ENCODE peak calls at places on chromosomes 16 and 17, in eight cellular contexts. One of them, this sample, is unnamed.

GRCh38 chr16:50821586-50821985 is 79.7 kb downstream of the CYLD start:
- DNase-seq in CD4-positive, alpha-beta T cell: no peak
- DNase-seq in coronary artery: no peak
- DNase-seq in endothelial cell of umbilical vein: no peak
- DNase-seq in B cell: no peak
- DNase-seq in brain microvascular endothelial cell: no peak
- DNase-seq in fibroblast of the aortic adventitia: no peak
- DNase-seq in bronchial epithelial cell: peak; percentile 37
- DNase-seq in this sample: peak; percentile 48

GRCh38 chr17:63946440-63947363 is 14.6 kb upstream of the CD79B start:
- DNase-seq in CD4-positive, alpha-beta T cell: peak; percentile 35
- DNase-seq in coronary artery: no peak
- DNase-seq in endothelial cell of umbilical vein: peak; percentile 23
- DNase-seq in B cell: peak; percentile 84
- DNase-seq in brain microvascular endothelial cell: peak; percentile 4
- DNase-seq in fibroblast of the aortic adventitia: peak; percentile 30
- DNase-seq in bronchial epithelial cell: peak; percentile 6
- DNase-seq in this sample: no peak

GRCh38 chr17:45234641-45235040 is 13.0 kb downstream of the FMNL1 start:
- DNase-seq in CD4-positive, alpha-beta T cell: peak; percentile 51
- DNase-seq in coronary artery: no peak
- DNase-seq in endothelial cell of umbilical vein: no peak
- DNase-seq in B cell: peak; percentile 69
- DNase-seq in brain microvascular endothelial cell: no peak
- DNase-seq in fibroblast of the aortic adventitia: no peak
- DNase-seq in bronchial epithelial cell: no peak
- DNase-seq in this sample: no peak

GRCh38 chr17:78057113-78057740 is 71.3 kb downstream of the TMC6 start:
- DNase-seq in CD4-positive, alpha-beta T cell: no peak
- DNase-seq in coronary artery: no peak
- DNase-seq in endothelial cell of umbilical vein: no peak
- DNase-seq in B cell: no peak
- DNase-seq in brain microvascular endothelial cell: no peak
- DNase-seq in fibroblast of the aortic adventitia: no peak
- DNase-seq in bronchial epithelial cell: no peak
- DNase-seq in this sample: peak; percentile 42

GRCh38 chr16:24045641-24046040 is 209.9 kb downstream of the PRKCB start:
- DNase-seq in CD4-positive, alpha-beta T cell: no peak
- DNase-seq in coronary artery: no peak
- DNase-seq in endothelial cell of umbilical vein: no peak
- DNase-seq in B cell: no peak
- DNase-seq in brain microvascular endothelial cell: no peak
- DNase-seq in fibroblast of the aortic adventitia: no peak
- DNase-seq in bronchial epithelial cell: no peak
- DNase-seq in this sample: no peak

GRCh38 chr16:842061-842476 is 41.5 kb upstream of the GNG13 start:
- DNase-seq in CD4-positive, alpha-beta T cell: no peak
- DNase-seq in coronary artery: no peak
- DNase-seq in endothelial cell of umbilical vein: peak; percentile 2
- DNase-seq in B cell: no peak
- DNase-seq in brain microvascular endothelial cell: peak; percentile 35
- DNase-seq in fibroblast of the aortic adventitia: no peak
- DNase-seq in bronchial epithelial cell: no peak
- DNase-seq in this sample: no peak

GRCh38 chr16:24580665-24581064 is 41.3 kb downstream of the RBBP6 start:
- DNase-seq in CD4-positive, alpha-beta T cell: no peak
- DNase-seq in coronary artery: no peak
- DNase-seq in endothelial cell of umbilical vein: peak; percentile 55
- DNase-seq in B cell: no peak
- DNase-seq in brain microvascular endothelial cell: no peak
- DNase-seq in fibroblast of the aortic adventitia: peak; percentile 69
- DNase-seq in bronchial epithelial cell: peak; percentile 21
- DNase-seq in this sample: no peak

GRCh38 chr17:57782051-57782490 is 37.0 kb upstream of the CCDC182 start:
- DNase-seq in CD4-positive, alpha-beta T cell: no peak
- DNase-seq in coronary artery: no peak
- DNase-seq in endothelial cell of umbilical vein: peak; percentile 18
- DNase-seq in B cell: no peak
- DNase-seq in brain microvascular endothelial cell: no peak
- DNase-seq in fibroblast of the aortic adventitia: no peak
- DNase-seq in bronchial epithelial cell: no peak
- DNase-seq in this sample: no peak

GRCh38 chr17:6365187-6365943 is 69.6 kb downstream of the AIPL1 start:
- DNase-seq in CD4-positive, alpha-beta T cell: no peak
- DNase-seq in coronary artery: no peak
- DNase-seq in endothelial cell of umbilical vein: no peak
- DNase-seq in B cell: no peak
- DNase-seq in brain microvascular endothelial cell: no peak
- DNase-seq in fibroblast of the aortic adventitia: peak; percentile 5
- DNase-seq in bronchial epithelial cell: peak; percentile 90
- DNase-seq in this sample: peak; percentile 23

GRCh38 chr16:20624882-20625807 is 49.0 kb upstream of the ACSM2B start:
- DNase-seq in CD4-positive, alpha-beta T cell: no peak
- DNase-seq in coronary artery: no peak
- DNase-seq in endothelial cell of umbilical vein: no peak
- DNase-seq in B cell: no peak
- DNase-seq in brain microvascular endothelial cell: no peak
- DNase-seq in fibroblast of the aortic adventitia: no peak
- DNase-seq in bronchial epithelial cell: no peak
- DNase-seq in this sample: peak; percentile 77

GRCh38 chr17:59743842-59744241 is 36.4 kb downstream of the VMP1 start:
- DNase-seq in CD4-positive, alpha-beta T cell: no peak
- DNase-seq in coronary artery: no peak
- DNase-seq in endothelial cell of umbilical vein: no peak
- DNase-seq in B cell: no peak
- DNase-seq in brain microvascular endothelial cell: no peak
- DNase-seq in fibroblast of the aortic adventitia: no peak
- DNase-seq in bronchial epithelial cell: no peak
- DNase-seq in this sample: no peak

GRCh38 chr17:41486809-41487530 is 2.7 kb downstream of the KRT36 start:
- DNase-seq in CD4-positive, alpha-beta T cell: peak; percentile 5
- DNase-seq in coronary artery: no peak
- DNase-seq in endothelial cell of umbilical vein: peak; percentile 28
- DNase-seq in B cell: no peak
- DNase-seq in brain microvascular endothelial cell: no peak
- DNase-seq in fibroblast of the aortic adventitia: no peak
- DNase-seq in bronchial epithelial cell: no peak
- DNase-seq in this sample: no peak
- TF ChIP-seq CTCF in CD4-positive, alpha-beta T cell: no peak
- TF ChIP-seq CTCF in coronary artery: no peak
- TF ChIP-seq CTCF in endothelial cell of umbilical vein: peak; percentile 80
- TF ChIP-seq CTCF in B cell: peak; percentile 31
- TF ChIP-seq CTCF in brain microvascular endothelial cell: peak; percentile 66
- TF ChIP-seq CTCF in fibroblast of the aortic adventitia: peak; percentile 35
- TF ChIP-seq CTCF in bronchial epithelial cell: peak; percentile 42
- TF ChIP-seq CTCF in this sample: peak; percentile 31

GRCh38 chr17:67532326-67532871 is 155.3 kb downstream of the PITPNC1 start:
- DNase-seq in CD4-positive, alpha-beta T cell: no peak
- DNase-seq in coronary artery: peak; percentile 50
- DNase-seq in endothelial cell of umbilical vein: no peak
- DNase-seq in B cell: no peak
- DNase-seq in brain microvascular endothelial cell: no peak
- DNase-seq in fibroblast of the aortic adventitia: no peak
- DNase-seq in bronchial epithelial cell: no peak
- DNase-seq in this sample: no peak

GRCh38 chr17:67531291-67531690 is 154.2 kb downstream of the PITPNC1 start:
- DNase-seq in CD4-positive, alpha-beta T cell: no peak
- DNase-seq in coronary artery: peak; percentile 64
- DNase-seq in endothelial cell of umbilical vein: no peak
- DNase-seq in B cell: no peak
- DNase-seq in brain microvascular endothelial cell: no peak
- DNase-seq in fibroblast of the aortic adventitia: no peak
- DNase-seq in bronchial epithelial cell: no peak
- DNase-seq in this sample: no peak

GRCh38 chr17:67534941-67535340 is 157.9 kb downstream of the PITPNC1 start:
- DNase-seq in CD4-positive, alpha-beta T cell: no peak
- DNase-seq in coronary artery: no peak
- DNase-seq in endothelial cell of umbilical vein: peak; percentile 8
- DNase-seq in B cell: no peak
- DNase-seq in brain microvascular endothelial cell: no peak
- DNase-seq in fibroblast of the aortic adventitia: no peak
- DNase-seq in bronchial epithelial cell: no peak
- DNase-seq in this sample: no peak
- TF ChIP-seq CTCF in CD4-positive, alpha-beta T cell: no peak
- TF ChIP-seq CTCF in coronary artery: no peak
- TF ChIP-seq CTCF in endothelial cell of umbilical vein: no peak
- TF ChIP-seq CTCF in B cell: no peak
- TF ChIP-seq CTCF in brain microvascular endothelial cell: no peak
- TF ChIP-seq CTCF in fibroblast of the aortic adventitia: no peak
- TF ChIP-seq CTCF in bronchial epithelial cell: no peak
- TF ChIP-seq CTCF in this sample: no peak

GRCh38 chr16:22007509-22008214 is at the start of gene MOSMO:
- DNase-seq in CD4-positive, alpha-beta T cell: peak; percentile 64
- DNase-seq in coronary artery: no peak
- DNase-seq in endothelial cell of umbilical vein: peak; percentile 72
- DNase-seq in B cell: peak; percentile 47
- DNase-seq in brain microvascular endothelial cell: peak; percentile 35
- DNase-seq in fibroblast of the aortic adventitia: peak; percentile 49
- DNase-seq in bronchial epithelial cell: peak; percentile 64
- DNase-seq in this sample: peak; percentile 88
- TF ChIP-seq CTCF in CD4-positive, alpha-beta T cell: no peak
- TF ChIP-seq CTCF in coronary artery: no peak
- TF ChIP-seq CTCF in endothelial cell of umbilical vein: peak; percentile 9
- TF ChIP-seq CTCF in B cell: no peak
- TF ChIP-seq CTCF in brain microvascular endothelial cell: no peak
- TF ChIP-seq CTCF in fibroblast of the aortic adventitia: peak; percentile 10
- TF ChIP-seq CTCF in bronchial epithelial cell: no peak
- TF ChIP-seq CTCF in this sample: peak; percentile 1

DNA sequence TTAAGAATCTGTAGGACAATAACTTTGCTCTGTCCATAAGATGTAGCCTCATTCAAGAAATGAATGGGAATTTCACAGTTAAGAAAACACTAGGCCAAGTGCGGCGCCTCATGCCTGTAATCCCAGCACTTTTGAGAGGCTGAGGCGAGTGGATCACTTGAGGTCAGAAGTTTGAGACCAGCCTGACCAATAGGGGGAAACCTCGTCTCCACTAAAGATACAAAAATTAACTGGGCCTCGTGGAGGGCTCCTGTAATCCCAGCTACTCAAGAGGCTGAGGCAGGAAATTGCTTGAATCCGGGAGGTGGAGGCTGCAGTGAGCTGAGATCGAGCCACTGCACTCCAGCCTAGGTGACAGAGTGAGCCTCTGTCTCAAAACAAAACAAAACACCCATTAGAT is 19.9 kb upstream of the RSL1D1 start:
- DNase-seq in CD4-positive, alpha-beta T cell: no peak
- DNase-seq in coronary artery: no peak
- DNase-seq in endothelial cell of umbilical vein: peak; percentile 34
- DNase-seq in B cell: no peak
- DNase-seq in brain microvascular endothelial cell: peak; percentile 23
- DNase-seq in fibroblast of the aortic adventitia: peak; percentile 55
- DNase-seq in bronchial epithelial cell: no peak
- DNase-seq in this sample: no peak
- TF ChIP-seq CTCF in CD4-positive, alpha-beta T cell: no peak
- TF ChIP-seq CTCF in coronary artery: no peak
- TF ChIP-seq CTCF in endothelial cell of umbilical vein: peak; percentile 11
- TF ChIP-seq CTCF in B cell: no peak
- TF ChIP-seq CTCF in brain microvascular endothelial cell: peak; percentile 29
- TF ChIP-seq CTCF in fibroblast of the aortic adventitia: peak; percentile 18
- TF ChIP-seq CTCF in bronchial epithelial cell: no peak
- TF ChIP-seq CTCF in this sample: peak; percentile 30

DNA sequence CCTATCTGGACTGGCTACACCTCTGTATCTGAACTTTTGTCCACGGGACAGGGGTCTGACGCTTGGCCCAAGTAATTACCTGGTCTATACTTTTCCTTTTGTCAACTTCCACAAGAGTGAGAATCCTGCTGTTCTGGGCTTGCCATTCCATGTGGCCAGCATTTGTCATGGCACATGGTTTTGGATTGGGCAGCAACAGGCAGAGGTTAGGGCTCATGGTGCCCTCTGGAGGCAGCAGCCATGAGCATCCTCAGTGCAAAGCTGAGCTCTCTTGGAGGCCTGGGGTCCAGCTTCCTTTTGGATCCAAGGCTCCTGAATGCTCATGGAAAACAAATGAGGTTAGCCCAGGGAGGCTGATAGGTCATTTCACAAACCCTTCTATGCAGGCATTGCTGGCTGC is 7.5 kb upstream of the EDC4 start:
- DNase-seq in CD4-positive, alpha-beta T cell: no peak
- DNase-seq in coronary artery: no peak
- DNase-seq in endothelial cell of umbilical vein: peak; percentile 40
- DNase-seq in B cell: no peak
- DNase-seq in brain microvascular endothelial cell: peak; percentile 18
- DNase-seq in fibroblast of the aortic adventitia: peak; percentile 47
- DNase-seq in bronchial epithelial cell: peak; percentile 41
- DNase-seq in this sample: no peak
- TF ChIP-seq CTCF in CD4-positive, alpha-beta T cell: peak; percentile 21
- TF ChIP-seq CTCF in coronary artery: no peak
- TF ChIP-seq CTCF in endothelial cell of umbilical vein: peak; percentile 57
- TF ChIP-seq CTCF in B cell: no peak
- TF ChIP-seq CTCF in brain microvascular endothelial cell: peak; percentile 63
- TF ChIP-seq CTCF in fibroblast of the aortic adventitia: peak; percentile 45
- TF ChIP-seq CTCF in bronchial epithelial cell: peak; percentile 57
- TF ChIP-seq CTCF in this sample: peak; percentile 39

GRCh38 chr16:65111306-65111705 is 10.6 kb downstream of the CDH11 start:
- DNase-seq in CD4-positive, alpha-beta T cell: no peak
- DNase-seq in coronary artery: no peak
- DNase-seq in endothelial cell of umbilical vein: no peak
- DNase-seq in B cell: no peak
- DNase-seq in brain microvascular endothelial cell: no peak
- DNase-seq in fibroblast of the aortic adventitia: no peak
- DNase-seq in bronchial epithelial cell: no peak
- DNase-seq in this sample: no peak
- TF ChIP-seq CTCF in CD4-positive, alpha-beta T cell: no peak
- TF ChIP-seq CTCF in coronary artery: no peak
- TF ChIP-seq CTCF in endothelial cell of umbilical vein: no peak
- TF ChIP-seq CTCF in B cell: no peak
- TF ChIP-seq CTCF in brain microvascular endothelial cell: no peak
- TF ChIP-seq CTCF in fibroblast of the aortic adventitia: no peak
- TF ChIP-seq CTCF in bronchial epithelial cell: no peak
- TF ChIP-seq CTCF in this sample: no peak

GRCh38 chr17:42676424-42677011 is at the start of gene PLEKHH3:
- DNase-seq in CD4-positive, alpha-beta T cell: no peak
- DNase-seq in coronary artery: no peak
- DNase-seq in endothelial cell of umbilical vein: no peak
- DNase-seq in B cell: no peak
- DNase-seq in brain microvascular endothelial cell: no peak
- DNase-seq in fibroblast of the aortic adventitia: no peak
- DNase-seq in bronchial epithelial cell: no peak
- DNase-seq in this sample: no peak
- TF ChIP-seq CTCF in CD4-positive, alpha-beta T cell: no peak
- TF ChIP-seq CTCF in coronary artery: no peak
- TF ChIP-seq CTCF in endothelial cell of umbilical vein: peak; percentile 7
- TF ChIP-seq CTCF in B cell: no peak
- TF ChIP-seq CTCF in brain microvascular endothelial cell: peak; percentile 14
- TF ChIP-seq CTCF in fibroblast of the aortic adventitia: peak; percentile 27
- TF ChIP-seq CTCF in bronchial epithelial cell: no peak
- TF ChIP-seq CTCF in this sample: peak; percentile 32

DNA sequence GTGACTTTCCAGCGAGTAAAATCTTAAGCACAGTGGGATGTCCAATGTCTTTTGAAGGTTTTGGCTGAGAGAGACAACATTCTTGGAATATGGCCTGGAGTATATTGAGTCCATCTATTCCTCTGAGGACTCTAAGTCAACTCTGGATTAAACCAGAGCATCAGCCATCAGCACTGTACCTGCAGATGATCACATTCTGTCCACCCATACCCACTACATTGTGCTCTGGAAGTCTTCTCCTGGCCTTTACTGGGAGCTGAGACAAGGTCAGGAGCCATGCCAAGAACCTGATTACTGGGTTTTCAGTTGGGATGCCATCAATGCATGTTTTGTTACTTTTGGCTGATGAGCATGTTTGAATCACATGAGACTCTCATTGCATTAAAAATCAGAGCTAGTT is 63.5 kb upstream of the CDH11 start:
- DNase-seq in CD4-positive, alpha-beta T cell: no peak
- DNase-seq in coronary artery: no peak
- DNase-seq in endothelial cell of umbilical vein: no peak
- DNase-seq in B cell: no peak
- DNase-seq in brain microvascular endothelial cell: no peak
- DNase-seq in fibroblast of the aortic adventitia: peak; percentile 37
- DNase-seq in bronchial epithelial cell: no peak
- DNase-seq in this sample: no peak
- TF ChIP-seq CTCF in CD4-positive, alpha-beta T cell: no peak
- TF ChIP-seq CTCF in coronary artery: no peak
- TF ChIP-seq CTCF in endothelial cell of umbilical vein: no peak
- TF ChIP-seq CTCF in B cell: no peak
- TF ChIP-seq CTCF in brain microvascular endothelial cell: no peak
- TF ChIP-seq CTCF in fibroblast of the aortic adventitia: no peak
- TF ChIP-seq CTCF in bronchial epithelial cell: no peak
- TF ChIP-seq CTCF in this sample: no peak

This sample was measured in osteocyte.